ENCODE peak calls at places on chromosomes 11 and 22, in seven cellular contexts. T is nephron progenitor cell, R is AG04450, W is Peyer's patch, C is mesothelial cell of epicardium, M is choroid plexus epithelial cell, D is foreskin keratinocyte. E is an unnamed sample.

GRCh38 chr11:95566151-95566670 is 223.4 kb downstream of the FAM76B start:
- DNase-seq in D (no peak), T (no peak), C (no peak), W (no peak), M (no peak), R (no peak), E (no peak)

GRCh38 chr11:46127150-46127638 is 5.9 kb upstream of the PHF21A start:
- DNase-seq in C (no peak), M (peak), W (no peak), T (no peak), R (no peak), D (peak), E (no peak)

GRCh38 chr22:36771376-36772063 is 4.4 kb downstream of the IFT27 start:
- DNase-seq in T (no peak), W (no peak), R (no peak), C (no peak), D (no peak), M (no peak), E (no peak)

GRCh38 chr11:9535189-9535781 is 38.2 kb upstream of the WEE1 start:
- DNase-seq in R (no peak), D (peak), M (peak), W (peak), T (peak), C (peak), E (peak)

GRCh38 chr11:121540627-121541026 is 87.9 kb upstream of the SORL1-AS1 start:
- DNase-seq in M (no peak), R (no peak), W (no peak), T (no peak), D (peak), C (no peak), E (no peak)

GRCh38 chr11:26227311-26227710 is 104.6 kb upstream of the ANO3 start:
- DNase-seq in R (peak), D (peak), M (peak), W (no peak), T (no peak), C (no peak), E (peak)

GRCh38 chr11:47270331-47271271 is 668 bp downstream of the MADD start:
- DNase-seq in D (peak), W (peak), T (no peak), R (no peak), M (peak), C (no peak), E (no peak)

GRCh38 chr22:36765131-36765942 is 10.6 kb downstream of the IFT27 start:
- DNase-seq in C (no peak), T (no peak), D (no peak), M (no peak), R (no peak), W (no peak), E (no peak)

GRCh38 chr11:106127604-106128003 is 50.1 kb downstream of the AASDHPPT start:
- DNase-seq in W (no peak), C (no peak), M (no peak), D (no peak), T (no peak), R (no peak), E (no peak)

GRCh38 chr11:12674936-12675696 is 895 bp downstream of the TEAD1 start:
- DNase-seq in D (no peak), C (no peak), M (no peak), T (peak), W (no peak), R (no peak), E (no peak)

GRCh38 chr11:119196833-119197483 is 9.2 kb upstream of the CBL start:
- DNase-seq in M (peak), D (peak), R (peak), W (peak), T (peak), C (peak), E (peak)

GRCh38 chr22:20752104-20752741 is 21.7 kb upstream of the SERPIND1 start:
- DNase-seq in C (no peak), T (no peak), D (no peak), W (no peak), M (peak), R (no peak), E (no peak)

GRCh38 chr11:47185305-47186075 is 744 bp downstream of the PACSIN3 start:
- DNase-seq in W (no peak), T (peak), C (peak), M (no peak), R (no peak), D (no peak), E (no peak)

GRCh38 chr22:46735747-46736608 is 2.1 kb downstream of the CERK start:
- DNase-seq in M (no peak), T (no peak), R (no peak), W (no peak), C (no peak), D (no peak), E (no peak)

GRCh38 chr11:86160546-86161149 is 83.9 kb upstream of the EED start:
- DNase-seq in M (peak), R (no peak), W (no peak), T (no peak), C (no peak), D (peak), E (no peak)

GRCh38 chr22:41380993-41381328 is 781 bp upstream of the TEF start:
- DNase-seq in R (peak), T (no peak), C (no peak), M (peak), D (no peak), W (peak), E (peak)

GRCh38 chr11:32892355-32893090 is at the start of gene QSER1:
- DNase-seq in C (peak), D (no peak), M (peak), R (no peak), T (peak), W (peak), E (no peak)

GRCh38 chr11:97607301-97608000 is 1217.6 kb downstream of the JRKL start:
- DNase-seq in C (no peak), D (no peak), R (no peak), T (no peak), W (no peak), M (peak), E (no peak)

DNA sequence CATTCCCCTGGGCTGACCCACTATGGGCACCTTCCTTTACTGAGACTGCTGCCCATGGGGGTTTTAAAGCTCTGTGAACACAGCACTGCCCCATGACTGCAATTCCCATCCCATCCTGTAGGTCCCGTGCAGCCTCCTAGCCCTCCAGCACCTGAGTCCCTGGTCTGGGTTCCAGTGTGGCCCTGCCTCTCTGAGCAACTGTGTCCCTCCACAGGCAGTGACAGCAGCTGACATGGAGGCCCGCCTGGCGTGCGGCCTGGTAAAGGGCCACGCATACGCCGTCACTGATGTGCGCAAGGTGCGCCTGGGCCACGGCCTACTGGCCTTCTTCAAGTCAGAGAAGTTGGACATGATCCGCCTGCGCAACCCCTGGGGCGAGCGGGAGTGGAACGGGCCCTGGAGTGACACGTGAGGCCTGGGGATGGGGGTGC is 12.6 kb downstream of the OMP start:
- DNase-seq in D (no peak), T (no peak), M (no peak), R (no peak), W (no peak), C (no peak), E (no peak)
- TF ChIP-seq CTCF in D (no peak), T (no peak), M (peak), R (peak), W (no peak), C (peak), E (no peak)

GRCh38 chr11:29328961-29329441 is 687.8 kb downstream of the KCNA4 start:
- DNase-seq in D (peak), R (peak), T (no peak), M (peak), W (no peak), C (no peak), E (peak)
- TF ChIP-seq CTCF in D (peak), R (peak), T (peak), M (peak), W (no peak), C (peak), E (peak)

GRCh38 chr11:44326615-44327475 is 16.9 kb upstream of the ALX4 start:
- DNase-seq in D (no peak), W (no peak), T (no peak), M (no peak), R (no peak), C (no peak), E (no peak)
- TF ChIP-seq CTCF in D (peak), W (no peak), T (no peak), M (peak), R (peak), C (no peak), E (no peak)

GRCh38 chr11:104946907-104947306 is 21.5 kb downstream of the CASP4 start:
- DNase-seq in T (no peak), C (no peak), M (peak), W (peak), R (no peak), D (no peak), E (no peak)
- TF ChIP-seq CTCF in T (peak), C (peak), M (peak), W (peak), R (peak), D (peak), E (peak)

DNA sequence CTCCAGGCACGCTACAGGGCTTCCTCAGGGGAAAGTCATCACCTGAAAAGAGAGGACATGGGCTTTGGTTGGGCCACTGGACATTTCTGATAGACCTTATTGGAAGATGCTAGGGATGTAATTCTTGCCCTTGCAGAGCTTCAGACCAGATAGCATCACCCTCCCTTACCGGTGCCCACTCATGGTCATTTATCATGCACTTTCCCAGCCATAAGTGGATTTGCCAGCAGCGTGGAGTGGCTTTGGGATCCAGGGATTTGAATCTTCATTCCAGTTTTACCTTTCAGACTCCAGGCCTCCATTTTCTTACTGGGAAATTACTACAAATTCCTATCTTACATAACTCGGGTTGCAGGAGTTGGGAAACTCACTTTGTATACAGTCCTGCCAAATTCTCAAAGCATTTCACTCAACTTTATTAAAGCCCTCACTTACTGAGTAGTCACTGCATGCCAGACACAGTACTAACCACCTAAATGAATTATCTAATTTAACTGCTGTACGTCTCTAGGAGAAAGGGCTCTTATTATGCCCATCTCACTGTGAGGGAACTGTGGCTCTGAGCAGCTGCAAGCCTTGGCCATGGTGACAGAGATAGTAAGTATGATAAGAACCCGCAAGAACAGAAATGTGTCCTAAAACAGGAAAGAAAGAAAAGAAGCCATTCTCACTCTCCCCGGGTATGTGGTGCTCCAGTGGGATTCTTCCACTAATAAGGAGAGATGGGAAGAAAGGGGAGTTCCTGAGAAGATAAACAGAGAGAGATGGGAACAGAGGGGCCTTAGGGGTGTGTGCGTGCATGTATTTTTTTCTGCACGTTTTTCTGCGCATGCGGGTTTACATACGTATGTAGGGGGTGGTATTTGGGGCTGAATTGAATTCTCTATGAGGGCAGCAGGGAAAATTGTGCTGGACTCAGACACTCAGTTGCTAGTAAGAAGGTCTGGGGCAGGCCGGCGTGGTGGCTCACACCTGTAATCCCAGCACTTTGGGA is 9.7 kb downstream of the CHRM1 start:
- DNase-seq in W (no peak), T (no peak), D (no peak), C (no peak), R (no peak), M (no peak), E (no peak)
- TF ChIP-seq CTCF in W (no peak), T (no peak), D (no peak), C (no peak), R (no peak), M (no peak), E (no peak)

GRCh38 chr22:39428597-39429071 is 28.2 kb upstream of the MGAT3 start:
- DNase-seq in R (no peak), T (peak), C (peak), D (no peak), M (peak), W (no peak), E (no peak)
- TF ChIP-seq CTCF in R (no peak), T (no peak), C (no peak), D (no peak), M (peak), W (no peak), E (no peak)

GRCh38 chr11:92698742-92699141 is 270.7 kb upstream of the MTNR1B start:
- DNase-seq in W (no peak), M (no peak), R (no peak), T (no peak), D (no peak), C (no peak), E (no peak)

GRCh38 chr11:92703431-92703830 is 266.0 kb upstream of the MTNR1B start:
- DNase-seq in W (no peak), M (peak), D (peak), C (no peak), R (no peak), T (no peak), E (no peak)

GRCh38 chr11:92702771-92703170 is 266.7 kb upstream of the MTNR1B start:
- DNase-seq in C (no peak), M (peak), R (no peak), D (peak), W (no peak), T (no peak), E (no peak)

GRCh38 chr11:92697461-92698314 is 271.8 kb upstream of the MTNR1B start:
- DNase-seq in T (no peak), C (no peak), R (no peak), M (no peak), W (no peak), D (no peak), E (no peak)

GRCh38 chr11:92702037-92702436 is 267.4 kb upstream of the MTNR1B start:
- DNase-seq in R (no peak), W (no peak), M (no peak), C (no peak), T (no peak), D (peak), E (no peak)
- TF ChIP-seq CTCF in R (no peak), W (no peak), M (no peak), C (no peak), T (no peak), D (no peak), E (no peak)

GRCh38 chr11:93622043-93622442 is 39.4 kb upstream of the CEP295 start:
- DNase-seq in W (no peak), R (no peak), C (no peak), M (peak), D (no peak), T (no peak), E (no peak)
- TF ChIP-seq CTCF in W (no peak), R (no peak), C (no peak), M (peak), D (peak), T (no peak), E (no peak)

DNA sequence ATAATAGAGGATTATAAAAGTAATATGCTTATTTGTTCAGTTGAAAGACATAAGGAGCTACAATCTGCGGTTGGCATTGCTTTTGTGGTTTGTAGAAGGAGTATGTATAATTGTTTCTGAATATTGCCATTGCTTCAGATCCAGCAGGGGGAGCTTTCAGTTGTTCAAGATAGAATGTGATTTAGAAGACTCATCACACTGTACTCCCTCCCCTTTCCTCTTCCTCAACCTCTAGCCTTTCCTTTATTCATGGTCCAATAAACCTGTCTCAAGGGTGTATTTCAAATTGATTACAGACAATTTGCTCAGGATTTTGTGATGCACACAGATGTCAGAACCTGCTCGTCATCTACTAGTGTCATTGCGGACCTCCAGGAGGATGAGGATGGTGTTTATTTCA is 9.8 kb downstream of the PRMT3 start:
- DNase-seq in R (peak), D (no peak), T (peak), M (peak), W (no peak), C (no peak), E (peak)
- TF ChIP-seq CTCF in R (peak), D (peak), T (peak), M (peak), W (no peak), C (peak), E (peak)

E was measured in AG09319.